ENCODE peak calls at places on chromosomes 13 and 19, in seven cellular contexts. One of them, this sample, is unnamed.

GRCh38 chr19:2176336-2176994 is 12.7 kb downstream of the DOT1L start:
- DNase-seq in CD4-positive, alpha-beta T cell: no peak
- DNase-seq in lung: peak
- DNase-seq in AG10803: no peak
- DNase-seq in fibroblast of lung: peak
- DNase-seq in fibroblast of the aortic adventitia: no peak
- DNase-seq in thyroid gland: peak
- DNase-seq in this sample: no peak

GRCh38 chr13:104757712-104758111 is 1691.5 kb upstream of the SLC10A2 start:
- DNase-seq in CD4-positive, alpha-beta T cell: no peak
- DNase-seq in lung: no peak
- DNase-seq in AG10803: no peak
- DNase-seq in fibroblast of lung: peak
- DNase-seq in fibroblast of the aortic adventitia: no peak
- DNase-seq in thyroid gland: no peak
- DNase-seq in this sample: no peak

GRCh38 chr19:16118489-16119033 is 6.9 kb downstream of the RAB8A start:
- DNase-seq in CD4-positive, alpha-beta T cell: no peak
- DNase-seq in lung: no peak
- DNase-seq in AG10803: no peak
- DNase-seq in fibroblast of lung: no peak
- DNase-seq in fibroblast of the aortic adventitia: no peak
- DNase-seq in thyroid gland: no peak
- DNase-seq in this sample: no peak

GRCh38 chr13:34391071-34391470 is 551.0 kb upstream of the NBEA start:
- DNase-seq in CD4-positive, alpha-beta T cell: no peak
- DNase-seq in lung: no peak
- DNase-seq in AG10803: peak
- DNase-seq in fibroblast of lung: peak
- DNase-seq in fibroblast of the aortic adventitia: peak
- DNase-seq in thyroid gland: no peak
- DNase-seq in this sample: no peak

GRCh38 chr19:2970201-2970838 is 7.0 kb upstream of the TLE6 start:
- DNase-seq in CD4-positive, alpha-beta T cell: no peak
- DNase-seq in lung: no peak
- DNase-seq in AG10803: peak
- DNase-seq in fibroblast of lung: peak
- DNase-seq in fibroblast of the aortic adventitia: peak
- DNase-seq in thyroid gland: peak
- DNase-seq in this sample: no peak

GRCh38 chr13:103133551-103133950 is 67.3 kb upstream of the SLC10A2 start:
- DNase-seq in CD4-positive, alpha-beta T cell: no peak
- DNase-seq in lung: no peak
- DNase-seq in AG10803: no peak
- DNase-seq in fibroblast of lung: no peak
- DNase-seq in fibroblast of the aortic adventitia: no peak
- DNase-seq in thyroid gland: peak
- DNase-seq in this sample: no peak

GRCh38 chr13:51191743-51192142 is 30.5 kb upstream of the FAM124A start:
- DNase-seq in CD4-positive, alpha-beta T cell: no peak
- DNase-seq in lung: no peak
- DNase-seq in AG10803: no peak
- DNase-seq in fibroblast of lung: no peak
- DNase-seq in fibroblast of the aortic adventitia: no peak
- DNase-seq in thyroid gland: no peak
- DNase-seq in this sample: no peak

GRCh38 chr13:47904239-47904638 is 96.8 kb downstream of the SUCLA2 start:
- DNase-seq in CD4-positive, alpha-beta T cell: no peak
- DNase-seq in lung: no peak
- DNase-seq in AG10803: no peak
- DNase-seq in fibroblast of lung: no peak
- DNase-seq in fibroblast of the aortic adventitia: no peak
- DNase-seq in thyroid gland: no peak
- DNase-seq in this sample: no peak

GRCh38 chr19:5341448-5341820 is 822 bp upstream of the PTPRS start:
- DNase-seq in CD4-positive, alpha-beta T cell: no peak
- DNase-seq in lung: no peak
- DNase-seq in AG10803: no peak
- DNase-seq in fibroblast of lung: no peak
- DNase-seq in fibroblast of the aortic adventitia: no peak
- DNase-seq in thyroid gland: no peak
- DNase-seq in this sample: no peak

GRCh38 chr19:5340637-5341447 is at the start of gene PTPRS:
- DNase-seq in CD4-positive, alpha-beta T cell: peak
- DNase-seq in lung: peak
- DNase-seq in AG10803: peak
- DNase-seq in fibroblast of lung: peak
- DNase-seq in fibroblast of the aortic adventitia: peak
- DNase-seq in thyroid gland: peak
- DNase-seq in this sample: peak

GRCh38 chr19:5338661-5339469 is 1.7 kb downstream of the PTPRS start:
- DNase-seq in CD4-positive, alpha-beta T cell: no peak
- DNase-seq in lung: no peak
- DNase-seq in AG10803: no peak
- DNase-seq in fibroblast of lung: no peak
- DNase-seq in fibroblast of the aortic adventitia: no peak
- DNase-seq in thyroid gland: no peak
- DNase-seq in this sample: no peak

GRCh38 chr19:5339470-5339949 is 1.1 kb downstream of the PTPRS start:
- DNase-seq in CD4-positive, alpha-beta T cell: no peak
- DNase-seq in lung: no peak
- DNase-seq in AG10803: no peak
- DNase-seq in fibroblast of lung: no peak
- DNase-seq in fibroblast of the aortic adventitia: no peak
- DNase-seq in thyroid gland: no peak
- DNase-seq in this sample: no peak

DNA sequence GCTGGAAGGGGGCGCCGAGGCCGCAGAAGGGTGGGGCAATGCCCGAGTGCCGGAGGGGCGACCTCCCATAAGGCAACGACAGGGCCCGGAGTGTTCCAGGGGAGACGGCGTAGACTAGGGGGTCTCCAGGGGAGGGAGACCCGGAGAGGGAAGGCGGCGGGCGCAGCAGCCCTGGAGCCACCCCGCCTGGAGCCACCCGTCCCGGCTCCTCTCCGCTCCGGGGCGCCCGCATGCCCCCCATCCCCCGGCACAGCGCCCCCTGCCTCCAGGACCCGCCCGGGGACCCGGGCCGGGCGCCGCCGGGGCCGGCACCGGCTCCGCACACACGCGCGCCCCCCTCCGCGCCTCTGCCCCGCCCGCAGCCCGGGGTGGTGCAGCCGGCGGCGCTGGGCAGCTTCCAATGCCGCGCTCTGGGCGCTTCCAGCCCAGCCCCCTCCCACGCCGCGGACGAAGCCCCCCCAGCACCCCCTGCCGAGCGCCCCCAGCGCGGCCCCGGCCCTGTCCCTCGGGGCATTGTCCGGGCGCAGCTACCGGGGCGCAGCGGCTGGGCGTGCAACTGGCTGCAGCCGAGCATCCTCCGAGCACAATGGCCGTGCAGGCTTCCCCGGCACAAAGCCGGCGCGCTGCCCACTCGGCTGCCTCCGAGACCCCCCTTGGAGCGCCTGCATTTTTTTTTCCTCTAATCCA is 519 bp downstream of the PTPRS start:
- DNase-seq in CD4-positive, alpha-beta T cell: no peak
- DNase-seq in lung: no peak
- DNase-seq in AG10803: no peak
- DNase-seq in fibroblast of lung: no peak
- DNase-seq in fibroblast of the aortic adventitia: no peak
- DNase-seq in thyroid gland: no peak
- DNase-seq in this sample: no peak
- TF ChIP-seq CTCF in CD4-positive, alpha-beta T cell: no peak
- TF ChIP-seq CTCF in lung: no peak
- TF ChIP-seq CTCF in AG10803: no peak
- TF ChIP-seq CTCF in fibroblast of lung: no peak
- TF ChIP-seq CTCF in fibroblast of the aortic adventitia: no peak
- TF ChIP-seq CTCF in thyroid gland: no peak
- TF ChIP-seq CTCF in this sample: no peak

GRCh38 chr19:29694166-29694565 is 20.9 kb downstream of the C19orf12 start:
- DNase-seq in CD4-positive, alpha-beta T cell: no peak
- DNase-seq in lung: no peak
- DNase-seq in AG10803: no peak
- DNase-seq in fibroblast of lung: no peak
- DNase-seq in fibroblast of the aortic adventitia: no peak
- DNase-seq in thyroid gland: no peak
- DNase-seq in this sample: no peak
- TF ChIP-seq CTCF in CD4-positive, alpha-beta T cell: no peak
- TF ChIP-seq CTCF in lung: no peak
- TF ChIP-seq CTCF in AG10803: no peak
- TF ChIP-seq CTCF in fibroblast of lung: no peak
- TF ChIP-seq CTCF in fibroblast of the aortic adventitia: no peak
- TF ChIP-seq CTCF in thyroid gland: no peak
- TF ChIP-seq CTCF in this sample: no peak

GRCh38 chr13:41973247-41973741 is 12.4 kb upstream of the VWA8 start:
- DNase-seq in CD4-positive, alpha-beta T cell: no peak
- DNase-seq in lung: no peak
- DNase-seq in AG10803: peak
- DNase-seq in fibroblast of lung: no peak
- DNase-seq in fibroblast of the aortic adventitia: peak
- DNase-seq in thyroid gland: peak
- DNase-seq in this sample: no peak
- TF ChIP-seq CTCF in CD4-positive, alpha-beta T cell: no peak
- TF ChIP-seq CTCF in lung: no peak
- TF ChIP-seq CTCF in AG10803: peak
- TF ChIP-seq CTCF in fibroblast of lung: no peak
- TF ChIP-seq CTCF in fibroblast of the aortic adventitia: peak
- TF ChIP-seq CTCF in thyroid gland: no peak
- TF ChIP-seq CTCF in this sample: no peak

GRCh38 chr13:79480954-79481684 is at the start of gene NDFIP2:
- DNase-seq in CD4-positive, alpha-beta T cell: peak
- DNase-seq in lung: peak
- DNase-seq in AG10803: peak
- DNase-seq in fibroblast of lung: peak
- DNase-seq in fibroblast of the aortic adventitia: peak
- DNase-seq in thyroid gland: peak
- DNase-seq in this sample: no peak
- TF ChIP-seq CTCF in CD4-positive, alpha-beta T cell: no peak
- TF ChIP-seq CTCF in lung: no peak
- TF ChIP-seq CTCF in AG10803: no peak
- TF ChIP-seq CTCF in fibroblast of lung: no peak
- TF ChIP-seq CTCF in fibroblast of the aortic adventitia: no peak
- TF ChIP-seq CTCF in thyroid gland: no peak
- TF ChIP-seq CTCF in this sample: no peak

GRCh38 chr13:58908019-58908679 is 1255.6 kb downstream of the DIAPH3 start:
- DNase-seq in CD4-positive, alpha-beta T cell: no peak
- DNase-seq in lung: no peak
- DNase-seq in AG10803: no peak
- DNase-seq in fibroblast of lung: no peak
- DNase-seq in fibroblast of the aortic adventitia: no peak
- DNase-seq in thyroid gland: no peak
- DNase-seq in this sample: no peak

GRCh38 chr13:58906329-58907007 is 1257.3 kb downstream of the DIAPH3 start:
- DNase-seq in CD4-positive, alpha-beta T cell: no peak
- DNase-seq in lung: no peak
- DNase-seq in AG10803: no peak
- DNase-seq in fibroblast of lung: peak
- DNase-seq in fibroblast of the aortic adventitia: no peak
- DNase-seq in thyroid gland: no peak
- DNase-seq in this sample: no peak

DNA sequence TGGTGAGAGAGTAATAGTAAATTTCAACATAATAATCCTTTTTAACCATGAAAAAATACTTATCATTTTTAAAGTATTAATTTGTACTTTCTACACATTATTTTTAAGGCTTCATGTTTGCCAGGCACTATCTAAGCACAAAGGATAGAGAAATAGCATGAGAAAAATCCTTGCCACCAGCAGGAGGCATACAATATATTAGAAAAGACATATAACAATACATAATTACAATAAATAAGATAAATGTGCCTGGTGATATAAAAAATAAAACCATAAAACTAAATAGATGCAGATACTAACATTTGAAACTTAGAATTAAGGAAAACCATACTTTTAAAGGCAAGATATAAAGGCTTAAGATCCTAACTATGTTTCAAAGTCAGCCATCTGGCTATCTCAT is 1256.4 kb downstream of the DIAPH3 start:
- DNase-seq in CD4-positive, alpha-beta T cell: no peak
- DNase-seq in lung: no peak
- DNase-seq in AG10803: no peak
- DNase-seq in fibroblast of lung: no peak
- DNase-seq in fibroblast of the aortic adventitia: no peak
- DNase-seq in thyroid gland: no peak
- DNase-seq in this sample: no peak
- TF ChIP-seq CTCF in CD4-positive, alpha-beta T cell: no peak
- TF ChIP-seq CTCF in lung: no peak
- TF ChIP-seq CTCF in AG10803: no peak
- TF ChIP-seq CTCF in fibroblast of lung: no peak
- TF ChIP-seq CTCF in fibroblast of the aortic adventitia: no peak
- TF ChIP-seq CTCF in thyroid gland: no peak
- TF ChIP-seq CTCF in this sample: peak

GRCh38 chr13:33109801-33110200 is 93.6 kb downstream of the KL start:
- DNase-seq in CD4-positive, alpha-beta T cell: no peak
- DNase-seq in lung: no peak
- DNase-seq in AG10803: no peak
- DNase-seq in fibroblast of lung: no peak
- DNase-seq in fibroblast of the aortic adventitia: no peak
- DNase-seq in thyroid gland: no peak
- DNase-seq in this sample: no peak
- TF ChIP-seq CTCF in CD4-positive, alpha-beta T cell: no peak
- TF ChIP-seq CTCF in lung: no peak
- TF ChIP-seq CTCF in AG10803: peak
- TF ChIP-seq CTCF in fibroblast of lung: peak
- TF ChIP-seq CTCF in fibroblast of the aortic adventitia: no peak
- TF ChIP-seq CTCF in thyroid gland: no peak
- TF ChIP-seq CTCF in this sample: peak

DNA sequence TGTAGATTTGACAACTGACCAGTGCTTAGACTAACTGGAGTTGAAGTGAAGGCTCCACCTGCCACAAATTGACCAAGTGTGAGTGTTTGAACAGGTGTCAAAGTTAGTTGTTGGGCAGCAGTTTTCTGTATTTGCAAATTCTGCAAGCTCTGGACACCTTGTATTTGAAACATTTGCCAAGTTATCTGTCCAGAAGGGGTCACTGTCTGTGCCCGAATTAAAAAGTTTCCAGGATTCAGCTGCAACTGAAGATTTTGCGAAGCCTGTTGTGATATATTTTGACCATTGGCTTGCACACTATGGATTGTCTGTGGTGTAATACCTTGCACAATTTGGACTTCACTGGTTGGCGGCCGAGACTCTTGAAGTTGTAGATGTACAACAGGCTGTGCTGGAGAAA is 1690.7 kb downstream of the SLITRK5 start:
- DNase-seq in CD4-positive, alpha-beta T cell: no peak
- DNase-seq in lung: no peak
- DNase-seq in AG10803: no peak
- DNase-seq in fibroblast of lung: no peak
- DNase-seq in fibroblast of the aortic adventitia: peak
- DNase-seq in thyroid gland: no peak
- DNase-seq in this sample: no peak
- TF ChIP-seq CTCF in CD4-positive, alpha-beta T cell: no peak
- TF ChIP-seq CTCF in lung: no peak
- TF ChIP-seq CTCF in AG10803: peak
- TF ChIP-seq CTCF in fibroblast of lung: no peak
- TF ChIP-seq CTCF in fibroblast of the aortic adventitia: no peak
- TF ChIP-seq CTCF in thyroid gland: no peak
- TF ChIP-seq CTCF in this sample: no peak

This sample was measured in D721Med.